ENCODE peak calls at places on chromosomes 13 and 19, in five cellular contexts. E, X, Z, W and F are unnamed samples.

GRCh38 chr13:27770809-27771208 is 21.5 kb upstream of the GSX1 start:
- DNase-seq in E (no peak), X (no peak), Z (peak), W (no peak), F (peak)

GRCh38 chr13:27379126-27379525 is 45.3 kb upstream of the GTF3A start:
- DNase-seq in E (no peak), X (no peak), Z (peak), W (no peak), F (no peak)

GRCh38 chr13:103062079-103062478 is 4.1 kb downstream of the SLC10A2 start:
- DNase-seq in E (no peak), X (no peak), Z (no peak), W (no peak), F (no peak)

GRCh38 chr19:11203194-11204075 is 6.1 kb upstream of the KANK2 start:
- DNase-seq in E (no peak), X (peak), Z (peak), W (no peak), F (peak)

GRCh38 chr13:71922191-71922590 is 55.2 kb upstream of the DACH1 start:
- DNase-seq in E (no peak), X (no peak), Z (no peak), W (no peak), F (no peak)

GRCh38 chr19:32364040-32364439 is 18.6 kb downstream of the ZNF507 start:
- DNase-seq in E (no peak), X (no peak), Z (no peak), W (no peak), F (no peak)

GRCh38 chr19:6066661-6067646 is 43.3 kb downstream of the RFX2 start:
- DNase-seq in E (no peak), X (peak), Z (peak), W (peak), F (peak)

GRCh38 chr13:21548577-21548976 is 55.4 kb downstream of the MICU2 start:
- DNase-seq in E (no peak), X (no peak), Z (no peak), W (no peak), F (no peak)

GRCh38 chr19:41535029-41535622 is 40.8 kb upstream of the CEACAM21 start:
- DNase-seq in E (peak), X (no peak), Z (no peak), W (no peak), F (no peak)

GRCh38 chr13:29754486-29754806 is 96.0 kb downstream of the UBL3 start:
- DNase-seq in E (no peak), X (peak), Z (peak), W (no peak), F (no peak)

GRCh38 chr13:27997904-27998522 is 9.5 kb upstream of the URAD start:
- DNase-seq in E (no peak), X (peak), Z (peak), W (no peak), F (peak)

GRCh38 chr19:29115181-29115580 is 97.8 kb downstream of the UQCRFS1 start:
- DNase-seq in E (no peak), X (no peak), Z (no peak), W (no peak), F (no peak)
- TF ChIP-seq SUZ12 in E (no peak), X (no peak), Z (no peak), W (no peak), F (no peak)

GRCh38 chr13:51363625-51364024 is 24.1 kb downstream of the SERPINE3 start:
- DNase-seq in E (no peak), X (no peak), Z (no peak), W (no peak), F (no peak)

GRCh38 chr13:51361111-51361510 is 21.6 kb downstream of the SERPINE3 start:
- DNase-seq in E (no peak), X (no peak), Z (no peak), W (no peak), F (no peak)

GRCh38 chr13:51360489-51360888 is 21.0 kb downstream of the SERPINE3 start:
- DNase-seq in E (no peak), X (no peak), Z (no peak), W (no peak), F (no peak)

GRCh38 chr13:51359352-51359751 is 19.9 kb downstream of the SERPINE3 start:
- DNase-seq in E (no peak), X (no peak), Z (no peak), W (no peak), F (no peak)

GRCh38 chr13:51364404-51365008 is 25.0 kb downstream of the SERPINE3 start:
- DNase-seq in E (no peak), X (no peak), Z (no peak), W (peak), F (no peak)
- TF ChIP-seq SUZ12 in E (no peak), X (no peak), Z (no peak), W (no peak), F (no peak)

DNA sequence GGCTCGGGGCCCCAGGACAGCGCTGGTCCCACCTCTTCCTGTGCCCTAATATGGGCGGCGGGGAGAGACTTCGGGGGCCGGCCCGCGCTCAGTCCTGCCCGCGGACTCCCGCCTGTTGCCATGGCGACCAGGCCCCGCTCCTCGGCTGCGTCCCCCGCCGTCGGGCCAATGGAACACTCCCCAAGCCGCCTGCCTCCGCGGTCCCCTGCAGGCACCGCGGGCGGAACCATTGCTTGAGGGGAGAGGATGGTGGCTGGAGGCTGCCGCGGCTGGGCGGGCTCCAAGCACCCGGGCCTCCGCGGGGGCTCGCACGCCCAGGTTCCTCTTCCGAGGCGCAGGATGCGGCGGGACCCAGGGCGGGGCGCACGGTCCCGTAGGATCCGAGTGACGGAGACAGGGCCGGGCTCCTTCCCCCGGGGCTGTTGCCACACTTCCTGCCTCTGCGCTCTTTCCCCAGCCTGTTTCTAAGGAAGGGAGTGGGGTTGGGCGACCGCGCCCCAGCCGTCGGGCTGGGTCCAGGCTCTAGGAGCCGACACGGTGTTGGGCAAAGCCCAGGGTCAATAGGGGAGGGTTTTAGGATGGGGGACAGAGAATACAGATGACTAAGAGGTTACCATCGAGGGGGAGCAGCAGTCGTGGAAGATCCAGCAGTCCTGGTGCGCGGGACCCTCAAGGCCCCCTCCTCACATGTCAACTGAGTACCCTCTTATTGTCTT is 1.2 kb upstream of the JUNB start:
- DNase-seq in E (peak), X (peak), Z (peak), W (peak), F (peak)
- TF ChIP-seq SUZ12 in E (no peak), X (no peak), Z (no peak), W (no peak), F (no peak)

GRCh38 chr19:3099347-3100145 is 5.4 kb downstream of the GNA11 start:
- DNase-seq in E (no peak), X (peak), Z (no peak), W (no peak), F (no peak)

GRCh38 chr19:3097442-3097871 is 3.3 kb downstream of the GNA11 start:
- DNase-seq in E (no peak), X (no peak), Z (no peak), W (no peak), F (no peak)

GRCh38 chr19:3098515-3099346 is 4.6 kb downstream of the GNA11 start:
- DNase-seq in E (no peak), X (peak), Z (no peak), W (no peak), F (no peak)

GRCh38 chr19:3096902-3097326 is 2.8 kb downstream of the GNA11 start:
- DNase-seq in E (no peak), X (no peak), Z (peak), W (no peak), F (no peak)

DNA sequence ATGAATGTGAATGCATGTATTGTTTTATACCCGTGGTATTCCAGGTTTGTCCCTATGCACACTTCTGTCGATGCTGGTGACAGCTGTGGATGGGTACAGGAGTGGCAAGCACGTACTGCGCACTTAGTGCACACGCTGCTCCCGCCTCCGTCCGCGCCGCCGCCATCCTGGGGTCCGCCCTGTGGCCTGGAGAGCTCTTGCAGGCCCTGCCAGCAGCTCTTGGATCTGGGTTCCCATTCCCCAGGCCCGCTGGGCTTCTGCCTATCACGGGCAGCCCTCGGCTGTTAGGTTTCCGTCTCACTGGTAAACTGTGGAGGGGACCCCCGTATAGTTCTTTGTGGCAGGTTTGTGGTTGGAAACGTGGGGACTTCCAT is 4.0 kb downstream of the GNA11 start:
- DNase-seq in E (no peak), X (no peak), Z (no peak), W (no peak), F (no peak)
- TF ChIP-seq SUZ12 in E (no peak), X (no peak), Z (no peak), W (no peak), F (no peak)

GRCh38 chr19:14502334-14503092 is 6.6 kb upstream of the GIPC1 start:
- DNase-seq in E (no peak), X (no peak), Z (peak), W (no peak), F (no peak)
- TF ChIP-seq SUZ12 in E (no peak), X (no peak), Z (no peak), W (no peak), F (no peak)

GRCh38 chr19:9018163-9018875 is 8.1 kb upstream of the MUC16 start:
- DNase-seq in E (no peak), X (no peak), Z (no peak), W (no peak), F (no peak)
- TF ChIP-seq SUZ12 in E (no peak), X (no peak), Z (no peak), W (no peak), F (no peak)

DNA sequence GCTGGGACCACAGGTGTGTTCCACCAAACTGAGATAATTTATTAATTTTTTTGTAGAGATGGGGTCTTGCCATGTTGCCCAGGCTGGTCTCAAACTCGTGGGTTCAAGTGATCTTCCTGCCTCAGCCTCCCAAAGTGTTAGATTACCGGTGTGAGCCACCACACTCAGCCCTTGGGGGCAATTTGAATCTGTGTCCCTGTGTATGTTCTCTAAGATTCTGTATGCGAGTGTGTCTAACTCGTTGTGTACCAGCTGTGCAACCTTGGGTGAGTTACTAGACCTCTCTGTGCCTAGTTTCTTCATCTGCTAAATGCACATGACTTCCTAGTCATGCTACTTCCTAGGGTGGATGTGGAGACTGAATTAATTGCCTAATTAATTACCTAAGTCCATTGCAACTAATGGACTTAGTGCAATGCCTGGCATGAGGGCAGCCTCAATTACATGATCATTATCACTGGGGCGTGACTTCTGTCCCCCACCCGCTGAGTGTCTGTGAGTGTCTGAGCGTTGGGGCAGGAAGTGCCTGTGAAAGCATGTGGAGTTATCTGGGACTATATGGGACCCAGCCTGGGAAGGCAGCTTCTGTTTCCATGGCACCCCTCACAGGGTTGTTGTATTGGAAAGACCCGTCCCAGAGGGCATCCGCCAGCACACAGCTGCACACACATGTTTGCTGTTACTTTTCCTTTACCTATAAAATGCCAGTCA is 1.8 kb upstream of the NCCRP1 start:
- DNase-seq in E (no peak), X (no peak), Z (no peak), W (no peak), F (no peak)
- TF ChIP-seq SUZ12 in E (no peak), X (no peak), Z (no peak), W (no peak), F (no peak)

GRCh38 chr13:43573787-43574562 is 212.8 kb downstream of the ENOX1 start:
- DNase-seq in E (no peak), X (no peak), Z (no peak), W (no peak), F (no peak)

GRCh38 chr13:43580280-43580679 is 206.5 kb downstream of the ENOX1 start:
- DNase-seq in E (no peak), X (no peak), Z (no peak), W (no peak), F (no peak)

GRCh38 chr13:43574601-43575000 is 212.2 kb downstream of the ENOX1 start:
- DNase-seq in E (no peak), X (no peak), Z (no peak), W (no peak), F (no peak)

GRCh38 chr13:43583331-43583730 is 203.4 kb downstream of the ENOX1 start:
- DNase-seq in E (no peak), X (no peak), Z (no peak), W (no peak), F (no peak)

GRCh38 chr13:43579321-43579720 is 207.5 kb downstream of the ENOX1 start:
- DNase-seq in E (no peak), X (no peak), Z (no peak), W (no peak), F (no peak)
- TF ChIP-seq SUZ12 in E (no peak), X (no peak), Z (no peak), W (no peak), F (no peak)

GRCh38 chr13:33249066-33249465 is 36.5 kb downstream of the STARD13 start:
- DNase-seq in E (no peak), X (no peak), Z (no peak), W (no peak), F (no peak)

GRCh38 chr13:33242984-33243617 is 42.5 kb downstream of the STARD13 start:
- DNase-seq in E (no peak), X (no peak), Z (no peak), W (no peak), F (no peak)

GRCh38 chr13:33244907-33245287 is 40.7 kb downstream of the STARD13 start:
- DNase-seq in E (no peak), X (no peak), Z (no peak), W (no peak), F (no peak)

GRCh38 chr13:33245505-33245904 is 40.0 kb downstream of the STARD13 start:
- DNase-seq in E (no peak), X (no peak), Z (no peak), W (no peak), F (no peak)

GRCh38 chr13:33244210-33244906 is 41.2 kb downstream of the STARD13 start:
- DNase-seq in E (no peak), X (no peak), Z (no peak), W (no peak), F (no peak)
- TF ChIP-seq SUZ12 in E (no peak), X (no peak), Z (no peak), W (no peak), F (no peak)

DNA sequence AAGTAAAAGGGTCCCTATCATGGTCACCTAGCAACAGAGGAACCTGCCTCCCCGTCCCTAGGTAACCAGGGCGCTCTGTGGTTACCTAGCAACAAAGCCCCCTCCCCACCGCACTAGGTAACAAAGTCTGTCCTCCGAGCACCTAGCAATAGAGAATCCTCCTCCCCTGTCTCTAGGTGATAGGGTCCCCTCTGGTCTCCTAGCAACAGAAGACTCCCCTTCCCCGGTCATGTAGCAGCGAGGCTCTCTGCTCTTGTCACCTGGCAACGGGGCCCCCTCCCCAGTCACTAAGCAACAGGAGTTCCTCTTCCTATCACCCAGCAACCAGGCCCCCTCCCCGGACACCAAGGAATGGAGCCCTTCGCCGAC is 307 bp downstream of the JOSD2 start:
- DNase-seq in E (no peak), X (peak), Z (no peak), W (peak), F (no peak)
- TF ChIP-seq SUZ12 in E (no peak), X (no peak), Z (no peak), W (no peak), F (no peak)